ENCODE peak calls at places on chromosomes 13 and 19, in six cellular contexts. Y is GM12864, X is omental fat pad, W is AG10803, K is A549, V is H9. H is an unnamed sample.

GRCh38 chr13:64099994-64100393 is 2684.3 kb upstream of the PCDH20 start:
- DNase-seq in Y (no peak), X (no peak), V (no peak), W (no peak), K (no peak), H (no peak)

GRCh38 chr19:35451278-35452096 is 3.4 kb downstream of the FFAR2 start:
- DNase-seq in K (no peak), Y (peak; percentile 77), X (no peak), V (no peak), W (no peak), H (no peak)

GRCh38 chr13:99661791-99662190 is 160.5 kb downstream of the TM9SF2 start:
- DNase-seq in X (no peak), V (peak; percentile 87), W (no peak), Y (no peak), K (no peak), H (no peak)

GRCh38 chr19:35517342-35517741 is 3.9 kb upstream of the DMKN start:
- DNase-seq in V (no peak), W (no peak), K (no peak), Y (no peak), X (no peak), H (no peak)

GRCh38 chr19:39262496-39262895 is 5.7 kb upstream of the IFNL2 start:
- DNase-seq in Y (no peak), K (no peak), W (no peak), X (no peak), V (no peak), H (no peak)

GRCh38 chr13:30576528-30576927 is 41.2 kb upstream of the USPL1 start:
- DNase-seq in Y (no peak), X (no peak), K (no peak), V (no peak), W (no peak), H (no peak)

GRCh38 chr13:112575680-112576079 is 12.3 kb downstream of the TUBGCP3 start:
- DNase-seq in Y (no peak), V (peak; percentile 48), X (no peak), W (peak; percentile 74), K (no peak), H (no peak)

GRCh38 chr13:85719749-85720148 is 79.5 kb downstream of the SLITRK6 start:
- DNase-seq in Y (no peak), W (no peak), X (no peak), V (no peak), K (no peak), H (no peak)

GRCh38 chr19:8695911-8696310 is 2.7 kb downstream of the ACTL9 start:
- DNase-seq in Y (no peak), X (no peak), W (no peak), V (no peak), K (no peak), H (no peak)

GRCh38 chr19:8611890-8612806 is 1.6 kb upstream of the ADAMTS10 start:
- DNase-seq in K (peak; percentile 80), X (peak; percentile 36), Y (no peak), W (peak; percentile 79), V (peak; percentile 54), H (no peak)

GRCh38 chr13:30107536-30108136 is 199.7 kb downstream of the KATNAL1 start:
- DNase-seq in V (no peak), K (no peak), X (peak; percentile 32), Y (no peak), W (peak; percentile 62), H (no peak)

GRCh38 chr19:43562698-43563241 is 12.6 kb downstream of the XRCC1 start:
- DNase-seq in K (no peak), Y (peak; percentile 48), W (peak; percentile 94), X (peak; percentile 30), V (no peak), H (no peak)

GRCh38 chr13:107650081-107650701 is 565.1 kb downstream of the LIG4 start:
- DNase-seq in X (peak; percentile 27), Y (peak; percentile 4), V (peak; percentile 78), K (no peak), W (peak; percentile 18), H (no peak)

GRCh38 chr13:92175330-92175729 is 776.9 kb downstream of the GPC5 start:
- DNase-seq in W (peak; percentile 6), X (no peak), Y (no peak), K (no peak), V (peak; percentile 34), H (no peak)

DNA sequence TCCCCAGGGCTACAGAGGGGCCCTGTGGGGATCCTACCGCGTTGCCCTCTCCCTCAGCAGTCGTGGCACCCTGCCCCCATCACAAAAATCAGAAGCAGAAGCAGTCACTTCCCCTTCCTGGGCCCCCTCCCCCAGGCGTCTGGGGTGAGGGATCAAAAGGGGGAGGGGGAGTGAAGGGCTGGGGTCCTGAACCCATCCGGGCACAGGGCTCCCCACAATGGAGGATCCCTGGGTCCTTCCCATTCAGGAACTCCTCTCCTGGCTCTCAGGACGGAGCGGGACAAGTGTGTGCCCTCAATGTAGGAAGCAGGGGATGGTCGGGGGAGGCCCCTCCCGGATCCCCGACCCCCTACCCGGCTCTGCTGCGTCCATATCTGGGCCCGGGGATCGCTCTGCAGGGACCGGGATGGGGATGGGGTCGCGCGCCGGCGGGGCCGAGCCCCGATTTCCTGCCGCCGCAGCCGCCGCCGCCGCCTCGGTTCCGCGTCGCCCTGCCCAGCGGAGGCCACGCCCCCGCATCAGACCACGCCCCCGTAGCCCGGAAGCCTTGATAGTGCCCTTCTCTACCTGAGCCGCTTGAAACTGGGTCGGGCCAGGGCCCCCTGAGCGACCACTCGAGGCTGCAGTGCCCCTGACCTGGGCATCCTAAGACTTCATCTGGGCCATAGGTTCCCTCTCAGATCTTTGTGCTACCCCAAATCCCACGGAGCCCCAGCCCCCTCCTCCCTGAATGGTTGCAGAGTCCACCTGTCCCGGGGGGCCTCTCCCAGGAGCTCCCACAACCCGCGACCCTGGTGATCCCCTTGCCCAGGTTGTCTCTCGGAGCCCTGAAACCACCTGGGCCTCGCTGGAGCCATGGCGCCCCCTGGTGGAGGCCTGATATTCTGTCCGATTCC is at the start of gene GMIP:
- DNase-seq in V (peak; percentile 90), W (peak; percentile 28), Y (no peak), X (peak; percentile 63), K (peak; percentile 55), H (no peak)
- TF ChIP-seq CTCF in V (peak; percentile 95), W (peak; percentile 77), Y (peak; percentile 81), X (peak; percentile 28), K (peak; percentile 70), H (peak; percentile 83)

DNA sequence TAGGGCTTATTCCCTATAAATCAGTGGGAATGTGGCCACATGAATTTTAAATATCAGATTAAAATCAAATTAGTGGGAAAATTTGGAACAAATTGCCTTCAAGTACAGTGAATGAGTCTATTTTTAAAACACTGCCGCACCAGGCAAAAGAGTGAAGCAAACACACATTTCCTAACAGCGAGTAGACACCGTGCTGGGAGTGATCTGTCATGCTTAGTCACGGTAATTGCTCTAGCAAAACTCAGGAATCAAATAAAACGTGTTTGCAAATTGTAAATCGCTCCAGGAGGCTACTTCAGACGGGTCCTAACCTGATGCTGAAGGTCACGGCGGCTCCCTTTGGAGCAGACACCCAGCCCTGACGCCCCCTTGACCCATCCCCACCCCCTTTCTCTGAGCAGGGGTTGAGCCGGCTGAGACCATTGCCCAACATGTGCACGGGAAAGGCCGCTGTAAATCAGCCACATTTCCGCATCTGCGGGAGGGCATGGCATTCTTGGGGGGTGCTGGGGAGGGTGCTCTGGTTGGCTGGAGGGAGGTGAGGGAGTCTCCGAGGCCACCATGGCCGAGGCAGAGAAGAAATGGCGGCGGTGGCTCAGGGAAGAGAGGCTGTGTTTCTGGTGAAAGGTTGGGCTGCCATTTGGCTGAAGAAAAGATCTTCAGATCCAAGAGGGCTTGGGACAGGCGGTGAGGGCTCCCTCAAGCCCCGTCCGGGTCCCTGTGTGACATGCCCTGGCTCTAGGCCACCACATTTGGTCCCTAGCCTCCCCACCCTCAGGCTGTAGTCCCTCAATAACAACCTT is 8.9 kb downstream of the CEBPA start:
- DNase-seq in W (peak; percentile 79), X (no peak), Y (no peak), V (no peak), K (peak; percentile 94), H (no peak)
- TF ChIP-seq CTCF in W (no peak), X (no peak), Y (no peak), V (no peak), K (no peak), H (peak; percentile 14)

DNA sequence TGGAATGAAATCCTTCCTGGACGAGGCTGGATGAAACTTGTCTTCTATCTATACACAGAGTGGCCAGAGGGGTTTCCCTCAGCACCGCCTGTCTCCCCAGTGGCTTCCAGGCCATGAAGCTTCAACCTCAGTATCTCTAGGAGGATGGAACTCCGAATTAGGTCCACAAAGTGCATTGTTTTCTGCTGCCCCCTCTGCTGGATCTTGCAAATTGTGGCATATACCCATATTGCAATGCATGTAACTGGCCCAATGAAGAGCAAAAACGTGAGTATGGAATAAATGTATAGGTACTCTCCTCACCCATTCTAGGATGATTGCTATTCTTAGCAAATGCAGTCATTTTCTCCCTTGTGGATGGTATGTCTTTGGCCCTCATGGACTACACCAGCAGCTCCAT is 14.7 kb upstream of the LILRB4 start:
- DNase-seq in K (no peak), X (no peak), Y (no peak), V (no peak), W (no peak), H (no peak)
- TF ChIP-seq CTCF in K (no peak), X (no peak), Y (peak; percentile 22), V (no peak), W (no peak), H (no peak)

GRCh38 chr19:47768604-47769003 is 9.9 kb upstream of the SELENOW start:
- DNase-seq in X (no peak), Y (no peak), V (no peak), W (no peak), K (no peak), H (no peak)

GRCh38 chr19:47766670-47767069 is 11.8 kb upstream of the SELENOW start:
- DNase-seq in X (no peak), K (no peak), W (no peak), Y (no peak), V (no peak), H (no peak)

GRCh38 chr19:47766359-47766620 is 12.2 kb upstream of the SELENOW start:
- DNase-seq in V (no peak), W (no peak), X (no peak), Y (no peak), K (no peak), H (no peak)

GRCh38 chr19:47767349-47767748 is 11.2 kb upstream of the SELENOW start:
- DNase-seq in W (no peak), Y (no peak), X (no peak), K (no peak), V (no peak), H (no peak)

GRCh38 chr19:47765522-47766358 is 12.8 kb upstream of the SELENOW start:
- DNase-seq in K (peak; percentile 58), X (no peak), V (peak; percentile 87), W (peak; percentile 41), Y (no peak), H (no peak)
- TF ChIP-seq CTCF in K (peak; percentile 83), X (peak; percentile 28), V (peak; percentile 94), W (peak; percentile 75), Y (peak; percentile 86), H (peak; percentile 76)

GRCh38 chr13:40302351-40302750 is 364.1 kb downstream of the FOXO1 start:
- DNase-seq in X (no peak), V (no peak), K (no peak), W (no peak), Y (no peak), H (no peak)
- TF ChIP-seq CTCF in X (no peak), V (no peak), K (no peak), W (no peak), Y (no peak), H (no peak)

DNA sequence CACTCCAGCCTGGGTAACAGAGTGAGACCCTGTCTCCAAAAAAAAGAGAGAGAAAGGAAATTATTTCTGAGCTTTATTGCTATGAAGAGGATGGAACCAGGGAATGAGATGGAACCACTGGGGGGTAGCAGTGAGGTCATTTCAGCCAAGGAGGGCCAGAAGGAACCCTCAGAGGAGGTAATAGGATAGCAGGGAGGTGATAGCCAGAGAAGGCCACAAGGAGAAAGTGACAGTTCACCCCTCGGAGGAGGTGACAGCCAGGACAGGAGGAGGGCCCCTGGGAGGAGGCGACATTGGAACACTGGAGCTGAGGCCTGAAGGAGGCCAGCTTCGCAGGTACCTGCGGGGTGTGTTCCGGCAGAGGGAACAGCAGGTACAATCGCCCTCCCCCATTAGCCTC is 695 bp upstream of the PGPEP1 start:
- DNase-seq in W (no peak), K (peak; percentile 48), X (no peak), Y (no peak), V (peak; percentile 64), H (no peak)
- TF ChIP-seq CTCF in W (peak; percentile 39), K (peak; percentile 30), X (no peak), Y (peak; percentile 46), V (peak; percentile 43), H (peak; percentile 28)

H was measured in keratinocyte.